ENCODE peak calls at places on chromosomes 13 and 19, in five cellular contexts. A is stimulated activated CD4-positive, alpha-beta T cell treated with anti-CD3 and anti-CD28 coated beads, Interleukin-2, amount 100 ng/mL, for 48 hours; Z is mammary epithelial cell; Y is activated T-cell treated with anti-CD3 and anti-CD28 coated beads for 24 hours; R is activated naive CD4-positive, alpha-beta T cell. O is an unnamed sample.

GRCh38 chr13:29465741-29466293 is 129.7 kb downstream of the SLC7A1 start:
- DNase-seq in Y (no peak), A (no peak), Z (peak), R (no peak), O (no peak)

GRCh38 chr19:45323671-45324081 is 1.0 kb upstream of the CKM start:
- DNase-seq in R (no peak), Z (no peak), A (no peak), Y (no peak), O (no peak)

GRCh38 chr13:57640582-57640981 is 9.0 kb downstream of the PCDH17 start:
- DNase-seq in Y (no peak), Z (no peak), A (no peak), R (no peak), O (no peak)

GRCh38 chr13:88456155-88456554 is 785.0 kb downstream of the SLITRK5 start:
- DNase-seq in A (no peak), R (no peak), Z (no peak), Y (no peak), O (no peak)

GRCh38 chr13:110212529-110212928 is 94.4 kb downstream of the COL4A1 start:
- DNase-seq in R (no peak), Z (no peak), Y (no peak), A (no peak), O (no peak)

GRCh38 chr13:113090415-113090770 is 15.2 kb upstream of the F7 start:
- DNase-seq in Z (no peak), A (no peak), Y (no peak), R (no peak), O (no peak)

GRCh38 chr13:109509154-109509905 is 277.1 kb downstream of the IRS2 start:
- DNase-seq in R (no peak), Z (peak), A (no peak), Y (no peak), O (peak)

GRCh38 chr13:110262494-110262893 is 44.5 kb downstream of the COL4A1 start:
- DNase-seq in Y (no peak), R (no peak), Z (no peak), A (no peak), O (no peak)

GRCh38 chr19:584240-585001 is 5.3 kb upstream of the HCN2 start:
- DNase-seq in R (peak), Z (no peak), Y (peak), A (peak), O (no peak)

GRCh38 chr19:28472843-28473242 is 740.1 kb downstream of the UQCRFS1 start:
- DNase-seq in A (no peak), Y (no peak), R (no peak), Z (no peak), O (no peak)

GRCh38 chr13:95267662-95268369 is 33.4 kb downstream of the ABCC4 start:
- DNase-seq in A (no peak), Z (peak), Y (no peak), R (no peak), O (no peak)

GRCh38 chr13:64075543-64076271 is 2660.1 kb upstream of the PCDH20 start:
- DNase-seq in Y (no peak), R (no peak), A (no peak), Z (no peak), O (no peak)